ENCODE peak calls at places on chromosome 18, in four cellular contexts. E is tibial artery; C is CD4-positive, alpha-beta T cell; I is endothelial cell. Z is an unnamed sample.

GRCh38 chr18:28120811-28121210 is 56.1 kb downstream of the CDH2 start:
- DNase-seq in I (no peak), C (no peak), E (no peak), Z (no peak)

GRCh38 chr18:48713302-48713701 is 174.5 kb downstream of the CTIF start:
- DNase-seq in E (peak), C (no peak), I (no peak), Z (no peak)

GRCh38 chr18:25349131-25349925 is 2.6 kb downstream of the ZNF521 start:
- DNase-seq in E (peak), I (peak), C (no peak), Z (peak)

GRCh38 chr18:41858761-41859555 is 96.1 kb upstream of the PIK3C3 start:
- DNase-seq in E (no peak), C (no peak), I (no peak), Z (no peak)

GRCh38 chr18:2409906-2410305 is 161.4 kb downstream of the METTL4 start:
- DNase-seq in C (no peak), E (no peak), I (no peak), Z (no peak)

GRCh38 chr18:59200787-59201186 is 19.2 kb upstream of the GRP start:
- DNase-seq in C (no peak), I (no peak), E (no peak), Z (no peak)

GRCh38 chr18:4450065-4450676 is 4.9 kb downstream of the DLGAP1 start:
- DNase-seq in C (no peak), I (no peak), E (no peak), Z (no peak)

GRCh38 chr18:25921677-25922421 is 168.6 kb downstream of the SS18 start:
- DNase-seq in I (peak), E (no peak), C (peak), Z (peak)

GRCh38 chr18:6752200-6752873 is 22.8 kb downstream of the ARHGAP28 start:
- DNase-seq in E (no peak), C (no peak), I (peak), Z (no peak)

GRCh38 chr18:62767321-62767720 is 52.0 kb downstream of the PHLPP1 start:
- DNase-seq in C (no peak), E (no peak), I (no peak), Z (no peak)

GRCh38 chr18:77124452-77124922 is 8.1 kb downstream of the MBP start:
- DNase-seq in C (no peak), E (no peak), I (no peak), Z (no peak)

GRCh38 chr18:33817096-33817495 is 239.1 kb downstream of the ASXL3 start:
- DNase-seq in E (no peak), I (no peak), C (no peak), Z (no peak)

GRCh38 chr18:76493213-76494107 is 1.6 kb downstream of the ZNF516 start:
- DNase-seq in C (no peak), E (peak), I (peak), Z (no peak)

GRCh38 chr18:5868218-5868904 is 27.0 kb downstream of the TMEM200C start:
- DNase-seq in E (peak), I (peak), C (no peak), Z (peak)

GRCh38 chr18:70981400-70982140 is 692.7 kb downstream of the SOCS6 start:
- DNase-seq in E (no peak), I (no peak), C (no peak), Z (no peak)

GRCh38 chr18:63578357-63578958 is 8.7 kb upstream of the SERPINB13 start:
- DNase-seq in C (no peak), E (no peak), I (peak), Z (no peak)

GRCh38 chr18:3447895-3448844 is 1.8 kb upstream of the TGIF1 start:
- DNase-seq in I (peak), E (peak), C (peak), Z (peak)
- TF ChIP-seq CTCF in I (peak), E (no peak), C (no peak), Z (peak)

GRCh38 chr18:57281519-57281918 is 70.8 kb upstream of the ST8SIA3 start:
- DNase-seq in C (no peak), E (no peak), I (no peak), Z (no peak)
- TF ChIP-seq CTCF in C (no peak), E (no peak), I (no peak), Z (no peak)

DNA sequence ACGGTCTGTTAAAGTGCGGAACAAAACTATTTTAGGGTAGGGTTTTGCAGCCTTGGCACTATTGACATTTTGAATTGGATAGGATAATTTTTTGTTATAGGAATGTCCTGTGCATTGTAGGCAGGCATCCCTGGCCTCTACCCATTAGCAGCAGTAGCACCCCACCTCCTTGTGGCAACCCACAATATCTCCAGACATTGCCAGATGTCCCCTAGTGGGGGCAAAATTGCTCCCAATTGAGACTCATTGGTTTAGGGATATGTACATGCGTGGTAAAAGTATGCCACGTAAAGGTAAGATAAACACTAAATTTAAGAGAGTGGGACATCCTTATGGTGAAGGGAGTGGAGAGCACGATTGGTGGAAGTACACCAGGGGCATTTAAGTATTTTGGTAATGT is 4.6 kb downstream of the MIB1 start:
- DNase-seq in I (no peak), C (no peak), E (no peak), Z (no peak)
- TF ChIP-seq CTCF in I (no peak), C (no peak), E (no peak), Z (no peak)

GRCh38 chr18:57814555-57814954 is 11.4 kb upstream of the ATP8B1 start:
- DNase-seq in E (no peak), C (no peak), I (no peak), Z (no peak)
- TF ChIP-seq CTCF in E (no peak), C (no peak), I (no peak), Z (no peak)

DNA sequence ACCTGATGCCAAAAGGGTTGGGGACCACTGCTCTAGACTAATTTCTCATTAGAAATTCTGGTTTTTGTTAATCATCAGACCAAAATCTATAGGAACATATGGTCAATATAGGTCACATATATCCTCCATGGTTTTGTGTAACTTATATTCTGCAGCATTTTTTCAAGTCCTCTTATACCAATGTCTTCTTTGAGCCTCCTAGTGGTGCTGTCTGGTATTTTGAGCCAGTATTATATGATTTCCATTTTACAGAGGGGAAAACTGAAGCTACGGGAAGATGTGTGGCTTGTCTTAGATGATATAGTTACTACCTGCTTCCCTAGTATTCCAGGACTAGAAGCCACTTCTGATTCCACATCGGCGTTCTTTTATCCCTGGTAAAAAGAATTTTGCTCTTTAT is 13.8 kb downstream of the MAPK4 start:
- DNase-seq in I (no peak), C (no peak), E (no peak), Z (no peak)
- TF ChIP-seq CTCF in I (peak), C (no peak), E (no peak), Z (peak)

GRCh38 chr18:45198526-45198925 is 416.8 kb upstream of the SLC14A2 start:
- DNase-seq in C (no peak), I (no peak), E (no peak), Z (no peak)
- TF ChIP-seq CTCF in C (no peak), I (no peak), E (no peak), Z (no peak)

Z was measured in glutamatergic neuron.